ENCODE peak calls at places on chromosomes 11 and 22, in eight cellular contexts. P is iPS DF 19.7; D is lung; N is CD8-positive, alpha-beta T cell; Z is EL; W is PC-9; Q is glutamatergic neuron; J is Right ventricle myocardium superior. V is an unnamed sample.

GRCh38 chr11:114892381-114893197 is 214.3 kb downstream of the NXPE2 start:
- DNase-seq in W (peak), N (no peak), Z (no peak), P (no peak), D (no peak), Q (peak), J (no peak), V (no peak)

GRCh38 chr11:134034496-134035381 is 34.1 kb upstream of the JAM3 start:
- DNase-seq in N (no peak), J (no peak), Q (no peak), Z (no peak), P (no peak), W (no peak), D (no peak), V (no peak)

GRCh38 chr11:3836903-3837302 is 3.9 kb downstream of the RHOG start:
- DNase-seq in Z (no peak), Q (no peak), D (no peak), J (peak), P (no peak), N (peak), W (no peak), V (no peak)

GRCh38 chr11:28526406-28526751 is 418.2 kb downstream of the METTL15 start:
- DNase-seq in W (no peak), J (no peak), Q (no peak), Z (peak), N (no peak), D (no peak), P (no peak), V (no peak)

GRCh38 chr11:83865636-83866461 is 579.7 kb upstream of the CCDC90B start:
- DNase-seq in Z (peak), J (no peak), N (no peak), P (no peak), D (no peak), W (no peak), Q (no peak), V (no peak)

GRCh38 chr11:104275992-104276391 is 112.0 kb upstream of the PDGFD start:
- DNase-seq in P (no peak), D (no peak), Z (peak), N (no peak), Q (no peak), W (no peak), J (no peak), V (no peak)

GRCh38 chr22:30221121-30221992 is 25.2 kb downstream of the LIF start:
- DNase-seq in Z (no peak), W (no peak), Q (no peak), J (no peak), P (no peak), D (no peak), N (peak), V (no peak)

GRCh38 chr11:117734596-117734995 is 62.4 kb downstream of the DSCAML1 start:
- DNase-seq in J (no peak), P (no peak), N (no peak), D (no peak), Q (no peak), W (no peak), Z (no peak), V (no peak)

GRCh38 chr11:72821920-72822799 is 7.9 kb downstream of the ATG16L2 start:
- DNase-seq in D (peak), Z (peak), J (peak), W (peak), N (peak), Q (peak), P (no peak), V (peak)

GRCh38 chr11:79396674-79397073 is 44.2 kb downstream of the TENM4 start:
- DNase-seq in D (no peak), J (no peak), P (no peak), W (no peak), Q (no peak), Z (no peak), N (no peak), V (no peak)

GRCh38 chr11:120326228-120326627 is 1.1 kb downstream of the TLCD5 start:
- DNase-seq in Q (no peak), W (no peak), J (no peak), P (no peak), Z (peak), D (no peak), N (no peak), V (no peak)

GRCh38 chr11:66022401-66023185 is 3.7 kb downstream of the CATSPER1 start:
- DNase-seq in N (peak), J (peak), W (peak), Z (peak), P (no peak), Q (peak), D (peak), V (peak)

GRCh38 chr22:48335442-48336139 is 1492.1 kb downstream of the BRD1 start:
- DNase-seq in N (no peak), D (no peak), Q (no peak), W (no peak), P (no peak), Z (peak), J (no peak), V (no peak)

GRCh38 chr11:117019871-117020270 is 78.4 kb downstream of the SIK3 start:
- DNase-seq in W (no peak), J (no peak), P (no peak), Q (no peak), D (no peak), N (no peak), Z (no peak), V (no peak)

GRCh38 chr22:29451863-29452262 is 13.5 kb downstream of the RFPL1 start:
- DNase-seq in P (no peak), W (no peak), Q (no peak), J (no peak), N (no peak), Z (no peak), D (no peak), V (no peak)

GRCh38 chr22:17851754-17852153 is 77.5 kb upstream of the BID start:
- DNase-seq in Q (no peak), D (no peak), P (no peak), Z (no peak), W (no peak), J (peak), N (no peak), V (no peak)

GRCh38 chr22:23404689-23405365 is 175.3 kb downstream of the IGLL1 start:
- DNase-seq in D (no peak), W (peak), P (no peak), Q (no peak), N (no peak), J (no peak), Z (peak), V (no peak)

GRCh38 chr11:34364102-34364501 is 6.3 kb upstream of the ABTB2 start:
- DNase-seq in Z (no peak), N (no peak), P (no peak), Q (no peak), W (no peak), J (no peak), D (no peak), V (no peak)

GRCh38 chr11:64545605-64546004 is 45.4 kb upstream of the SLC22A12 start:
- DNase-seq in Z (peak), Q (no peak), J (no peak), W (peak), N (no peak), P (no peak), D (no peak), V (no peak)

GRCh38 chr22:40046126-40046525 is 51.4 kb downstream of the FAM83F start:
- DNase-seq in W (no peak), Z (no peak), D (no peak), P (no peak), Q (no peak), J (no peak), N (no peak), V (no peak)

GRCh38 chr11:57649826-57650738 is at the start of gene YPEL4:
- DNase-seq in J (no peak), N (peak), W (no peak), Q (peak), D (no peak), P (no peak), Z (peak), V (no peak)

GRCh38 chr22:20940178-20940790 is 23.1 kb downstream of the CRKL start:
- DNase-seq in Q (no peak), P (no peak), J (no peak), D (no peak), N (no peak), W (no peak), Z (no peak), V (no peak)

GRCh38 chr11:59766542-59766941 is 11.4 kb downstream of the STX3 start:
- DNase-seq in D (no peak), W (no peak), N (no peak), Q (peak), J (no peak), P (no peak), Z (no peak), V (no peak)

GRCh38 chr11:6251120-6251733 is 8.4 kb upstream of the CCKBR start:
- DNase-seq in N (peak), Q (peak), J (peak), D (peak), Z (peak), P (no peak), W (peak), V (peak)

GRCh38 chr11:133402551-133402950 is 129.8 kb downstream of the OPCML start:
- DNase-seq in Z (no peak), D (no peak), P (no peak), Q (no peak), W (no peak), N (no peak), J (no peak), V (no peak)

GRCh38 chr11:15327786-15328231 is 213.1 kb downstream of the INSC start:
- DNase-seq in J (peak), D (peak), W (peak), Z (peak), P (peak), N (no peak), Q (peak), V (peak)

GRCh38 chr22:20637740-20638139 is 130.3 kb downstream of the MED15 start:
- DNase-seq in Q (no peak), Z (no peak), D (no peak), P (no peak), W (no peak), J (no peak), N (no peak), V (no peak)

GRCh38 chr11:72497731-72498130 is 63.4 kb upstream of the CLPB start:
- DNase-seq in W (no peak), Z (no peak), Q (no peak), D (no peak), N (no peak), J (no peak), P (no peak), V (no peak)

GRCh38 chr11:17224727-17225126 is 16.9 kb upstream of the PIK3C2A start:
- DNase-seq in J (no peak), D (no peak), W (no peak), Q (no peak), P (no peak), Z (no peak), N (no peak), V (no peak)

V was measured in GM12892.